ENCODE peak calls at places on chromosomes 7 and 10, in six cellular contexts. J is HepG2, A is HCT116, O is SK-N-SH, E is K562, M is GM12878. R is an unnamed sample.

GRCh38 chr10:63491558-63492316 is 26.0 kb upstream of the JMJD1C start:
- DNase-seq in J (no peak), A (no peak), O (no peak), E (no peak), M (no peak), R (no peak)

GRCh38 chr7:148665211-148665610 is 33.5 kb upstream of the CUL1 start:
- DNase-seq in J (no peak), A (no peak), O (no peak), E (no peak), M (no peak), R (no peak)

GRCh38 chr10:61981460-61981859 is 80.0 kb downstream of the ARID5B start:
- DNase-seq in J (no peak), A (no peak), O (no peak), E (no peak), M (no peak), R (no peak)

GRCh38 chr10:124207391-124207790 is 114.0 kb upstream of the CHST15 start:
- DNase-seq in J (no peak), A (no peak), O (no peak), E (no peak), M (no peak), R (no peak)

GRCh38 chr7:92460109-92460508 is 12.8 kb downstream of the GATAD1 start:
- DNase-seq in J (no peak), A (no peak), O (no peak), E (no peak), M (no peak), R (no peak)

GRCh38 chr10:9848278-9848677 is 1169.4 kb upstream of the CELF2 start:
- DNase-seq in J (no peak), A (no peak), O (no peak), E (no peak), M (no peak), R (no peak)

GRCh38 chr7:22039696-22040095 is 94.0 kb upstream of the CDCA7L start:
- DNase-seq in J (no peak), A (no peak), O (no peak), E (no peak), M (no peak), R (no peak)

GRCh38 chr7:27430115-27430514 is 187.5 kb downstream of the EVX1 start:
- DNase-seq in J (no peak), A (no peak), O (no peak), E (no peak), M (no peak), R (no peak)

GRCh38 chr7:67950321-67951083 is 953.9 kb downstream of the TYW1 start:
- DNase-seq in J (no peak), A (no peak), O (no peak), E (no peak), M (no peak), R (no peak)

GRCh38 chr10:3716093-3716492 is 68.9 kb downstream of the KLF6 start:
- DNase-seq in J (no peak), A (no peak), O (no peak), E (no peak), M (no peak), R (no peak)

GRCh38 chr10:123884351-123884906 is 7.2 kb downstream of the CPXM2 start:
- DNase-seq in J (no peak), A (no peak), O (no peak), E (no peak), M (no peak), R (no peak)

GRCh38 chr7:26658698-26659084 is 205.7 kb downstream of the SKAP2 start:
- DNase-seq in J (no peak), A (no peak), O (no peak), E (no peak), M (no peak), R (no peak)

GRCh38 chr10:10911471-10911921 is 106.2 kb upstream of the CELF2 start:
- DNase-seq in J (no peak), A (no peak), O (no peak), E (no peak), M (no peak), R (no peak)

GRCh38 chr7:72405389-72405788 is 6.7 kb downstream of the CALN1 start:
- DNase-seq in J (no peak), A (no peak), O (no peak), E (no peak), M (no peak), R (no peak)

GRCh38 chr10:93067443-93068365 is 6.0 kb upstream of the CYP26A1 start:
- DNase-seq in J (no peak), A (no peak), O (no peak), E (no peak), M (no peak), R (no peak)

GRCh38 chr7:5421626-5422323 is 1.9 kb downstream of the TNRC18 start:
- DNase-seq in J (peak; percentile 93), A (no peak), O (peak; percentile 67), E (no peak), M (no peak), R (no peak)

GRCh38 chr7:27961255-27961654 is 219.3 kb downstream of the JAZF1 start:
- DNase-seq in J (no peak), A (peak; percentile 54), O (no peak), E (no peak), M (no peak), R (peak; percentile 7)

GRCh38 chr7:29468196-29468595 is 95.4 kb upstream of the PRR15 start:
- DNase-seq in J (no peak), A (no peak), O (no peak), E (no peak), M (no peak), R (no peak)

GRCh38 chr10:43203491-43204393 is 63.1 kb downstream of the RASGEF1A start:
- DNase-seq in J (no peak), A (peak; percentile 58), O (peak; percentile 52), E (peak; percentile 92), M (no peak), R (peak; percentile 38)

GRCh38 chr10:110305767-110306451 is 1.2 kb upstream of the SMNDC1 start:
- DNase-seq in J (peak; percentile 74), A (peak; percentile 84), O (peak; percentile 51), E (peak; percentile 47), M (peak; percentile 65), R (peak; percentile 84)

GRCh38 chr7:155225095-155225494 is 72.6 kb upstream of the INSIG1 start:
- DNase-seq in J (no peak), A (no peak), O (no peak), E (no peak), M (no peak), R (no peak)

GRCh38 chr7:106372121-106372520 is 87.3 kb upstream of the NAMPT start:
- DNase-seq in J (no peak), A (no peak), O (no peak), E (no peak), M (no peak), R (no peak)

GRCh38 chr7:4715385-4715770 is 33.3 kb downstream of the FOXK1 start:
- DNase-seq in J (peak; percentile 83), A (no peak), O (no peak), E (no peak), M (no peak), R (no peak)

GRCh38 chr10:43255644-43256431 is 11.0 kb downstream of the RASGEF1A start:
- DNase-seq in J (peak; percentile 24), A (peak; percentile 21), O (peak; percentile 82), E (peak; percentile 84), M (no peak), R (no peak)

GRCh38 chr7:53094191-53094590 is 58.8 kb downstream of the POM121L12 start:
- DNase-seq in J (no peak), A (no peak), O (no peak), E (no peak), M (no peak), R (no peak)

GRCh38 chr7:51645298-51645697 is 328.7 kb upstream of the COBL start:
- DNase-seq in J (no peak), A (no peak), O (no peak), E (no peak), M (no peak), R (no peak)

GRCh38 chr7:51644216-51644615 is 327.6 kb upstream of the COBL start:
- DNase-seq in J (no peak), A (no peak), O (no peak), E (no peak), M (no peak), R (no peak)

GRCh38 chr7:51647486-51647885 is 330.9 kb upstream of the COBL start:
- DNase-seq in J (no peak), A (no peak), O (no peak), E (no peak), M (no peak), R (no peak)

GRCh38 chr7:51645707-51646298 is 329.2 kb upstream of the COBL start:
- DNase-seq in J (no peak), A (no peak), O (no peak), E (no peak), M (no peak), R (no peak)

GRCh38 chr7:51647931-51648351 is 331.3 kb upstream of the COBL start:
- DNase-seq in J (peak; percentile 49), A (no peak), O (peak; percentile 36), E (no peak), M (no peak), R (no peak)
- H3K27ac ChIP-seq in J (no peak overlapping the region), A (no peak overlapping the region), O (no peak overlapping the region), E (no peak overlapping the region), M (no peak overlapping the region), R (no peak overlapping the region)

DNA sequence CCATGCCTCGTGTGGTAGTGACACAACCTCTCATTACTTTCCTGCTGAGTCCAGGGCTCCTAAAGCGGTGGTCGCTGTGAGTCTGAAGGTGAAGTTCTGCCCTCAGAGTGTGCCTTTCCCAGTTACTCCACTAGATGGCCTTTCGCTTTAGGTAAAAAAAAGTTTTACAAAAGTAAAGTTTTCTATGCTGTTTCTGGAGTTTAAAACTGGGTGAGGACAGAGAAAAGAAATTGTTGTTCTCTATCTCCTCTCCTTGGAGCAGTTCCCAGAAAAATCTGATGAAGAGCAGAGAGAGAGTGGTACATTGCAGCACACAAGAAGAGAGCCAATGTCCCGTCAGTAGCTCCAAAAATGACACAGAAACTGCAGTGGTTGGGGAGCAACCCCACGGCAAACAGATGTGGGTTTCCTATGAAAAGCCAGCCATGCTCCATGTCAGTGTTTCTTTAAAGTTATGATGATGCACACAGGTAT is 257.1 kb downstream of the GLI3 start:
- DNase-seq in J (peak; percentile 3), A (peak; percentile 3), O (peak; percentile 39), E (peak; percentile 15), M (no peak), R (no peak)
- TF ChIP-seq SIN3A in J (no peak), A (no peak), O (no peak), E (no peak), M (no peak), R (no peak)

DNA sequence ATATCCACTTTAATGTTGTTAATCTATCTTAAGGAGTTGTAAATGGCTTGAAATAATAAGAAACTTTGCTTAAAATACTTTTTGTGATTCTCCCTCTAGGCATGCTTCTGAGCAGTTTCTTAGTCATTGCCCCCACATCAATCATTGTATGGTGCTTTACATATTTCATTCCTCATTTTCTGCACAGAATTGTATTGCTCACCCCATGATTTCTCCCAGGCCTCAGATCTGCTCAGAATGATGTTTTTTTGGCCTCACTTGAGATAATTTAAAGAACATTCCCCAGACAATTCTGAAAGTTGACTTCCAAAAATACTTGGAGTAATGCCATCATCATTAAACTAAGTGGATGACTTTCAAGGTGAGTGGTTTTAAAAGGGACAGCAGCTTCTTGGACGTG is 82.1 kb upstream of the PRPS1L1 start:
- DNase-seq in J (no peak), A (no peak), O (no peak), E (no peak), M (no peak), R (no peak)
- TF ChIP-seq REST in J (no peak), A (no peak), O (no peak), E (no peak), M (no peak), R (no peak)

DNA sequence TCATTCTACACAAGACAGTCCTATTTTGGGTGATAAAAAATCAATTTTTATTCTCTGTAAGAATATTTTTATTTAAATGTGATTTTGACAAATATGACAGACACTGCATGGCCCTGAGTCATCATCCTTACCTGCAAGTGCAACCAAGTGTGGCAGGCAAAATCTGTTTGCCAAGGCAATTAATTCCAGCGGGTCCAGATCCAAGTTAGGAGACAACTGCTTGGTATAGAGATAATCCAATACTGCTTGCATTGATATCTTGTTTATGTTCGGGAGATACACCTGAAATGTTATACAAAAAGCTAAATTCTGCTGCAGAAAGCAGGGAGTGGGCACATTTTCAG is 66.2 kb downstream of the RHOBTB1 start:
- DNase-seq in J (no peak), A (no peak), O (no peak), E (no peak), M (no peak), R (no peak)
- H3K27ac ChIP-seq in J (no peak overlapping the region), A (no peak overlapping the region), O (no peak overlapping the region), E (no peak overlapping the region), M (no peak overlapping the region), R (no peak overlapping the region)